ENCODE peak calls at places on chromosomes 13 and 19, in six cellular contexts. C is cardiac fibroblast; D is NB4; V is kidney glomerular epithelial cell; Q is effector CD4-positive, alpha-beta T cell; A is stimulated activated CD4-positive, alpha-beta T cell treated with anti-CD3 and anti-CD28 coated beads, Interleukin-4, amount 100 ng/mL, for 48 hours. O is an unnamed sample.

GRCh38 chr13:39448831-39449230 is 154.2 kb downstream of the LHFPL6 start:
- DNase-seq in C (no peak), V (no peak), D (no peak), A (no peak), Q (no peak), O (no peak)

GRCh38 chr13:113974304-113975281 is 717 bp upstream of the C13orf46 start:
- DNase-seq in C (no peak), Q (no peak), A (no peak), D (no peak), V (no peak), O (no peak)

GRCh38 chr19:1720237-1720636 is 33.1 kb upstream of the ONECUT3 start:
- DNase-seq in Q (no peak), V (no peak), D (no peak), C (no peak), A (no peak), O (no peak)

GRCh38 chr13:33341861-33342452 is 56.4 kb upstream of the STARD13 start:
- DNase-seq in C (no peak), A (no peak), V (no peak), Q (no peak), D (no peak), O (no peak)

GRCh38 chr19:48578891-48579290 is 26.9 kb downstream of the SULT2B1 start:
- DNase-seq in C (no peak), Q (no peak), V (no peak), A (no peak), D (no peak), O (no peak)

GRCh38 chr19:49150106-49150943 is 4.9 kb downstream of the HRC start:
- DNase-seq in V (peak), A (no peak), C (peak), Q (no peak), D (peak), O (peak)

GRCh38 chr19:5048727-5049553 is 80.0 kb downstream of the KDM4B start:
- DNase-seq in C (peak), V (peak), A (no peak), D (no peak), Q (no peak), O (no peak)

GRCh38 chr19:33473644-33474305 is 47.8 kb downstream of the PEPD start:
- DNase-seq in D (no peak), A (no peak), V (no peak), C (peak), Q (no peak), O (no peak)

GRCh38 chr13:80251403-80251802 is 89.5 kb downstream of the SPRY2 start:
- DNase-seq in D (peak), V (peak), A (no peak), Q (no peak), C (peak), O (no peak)

O was measured in activated T-cell treated with anti-CD3 and anti-CD28 coated beads for 48 hours.